ENCODE peak calls at places on chromosomes 12 and 14, in four cellular contexts. T is non-pigmented ciliary epithelial cell, A is head of caudate nucleus, K is brain pericyte. F is an unnamed sample.

GRCh38 chr12:132237772-132238486 is 91.5 kb downstream of the GALNT9 start:
- DNase-seq in A (no peak), T (no peak), K (no peak), F (no peak)

GRCh38 chr12:122395319-122395718 is 27.1 kb downstream of the CLIP1 start:
- DNase-seq in A (no peak), T (peak; percentile 66), K (no peak), F (no peak)

GRCh38 chr14:69726761-69727511 is 40.0 kb upstream of the SRSF5 start:
- DNase-seq in A (peak; percentile 82), K (no peak), T (no peak), F (peak; percentile 83)

GRCh38 chr12:42588981-42589464 is 523 bp downstream of the PRICKLE1 start:
- DNase-seq in K (no peak), A (peak; percentile 44), T (no peak), F (no peak)

GRCh38 chr14:104384776-104385071 is 194.8 kb upstream of the C14orf180 start:
- DNase-seq in A (no peak), T (no peak), K (no peak), F (no peak)

GRCh38 chr12:124581299-124581698 is 13.9 kb upstream of the NCOR2 start:
- DNase-seq in T (no peak), A (no peak), K (no peak), F (no peak)

GRCh38 chr14:100359111-100359510 is 36.0 kb downstream of the SLC25A47 start:
- DNase-seq in T (no peak), A (no peak), K (no peak), F (no peak)

GRCh38 chr14:68104518-68104917 is 284.9 kb downstream of the RAD51B start:
- DNase-seq in K (no peak), A (no peak), T (peak; percentile 93), F (no peak)

GRCh38 chr14:72736791-72737559 is 156.9 kb downstream of the DPF3 start:
- DNase-seq in A (no peak), K (no peak), T (no peak), F (peak; percentile 27)